ENCODE peak calls at places on chromosomes 2 and 18, in seven cellular contexts. D is choroid plexus epithelial cell, P is transverse colon, G is OCI-LY7, Q is fibroblast of mammary gland, K is lower leg skin, X is WERI-Rb-1. Z is an unnamed sample.

GRCh38 chr2:217851191-217852020 is 151.4 kb downstream of the TNS1 start:
- DNase-seq in D (peak; percentile 71), P (peak; percentile 37), G (no peak), Q (peak; percentile 76), K (peak; percentile 90), X (no peak), Z (peak; percentile 63)

GRCh38 chr2:121999273-121999672 is 243.8 kb downstream of the TSN start:
- DNase-seq in D (peak; percentile 73), P (peak; percentile 34), G (no peak), Q (no peak), K (no peak), X (no peak), Z (peak; percentile 70)

GRCh38 chr2:71791501-71792135 is 338.3 kb downstream of the DYSF start:
- DNase-seq in D (no peak), P (no peak), G (no peak), Q (no peak), K (peak; percentile 72), X (peak; percentile 5), Z (no peak)

GRCh38 chr18:13216732-13217465 is 1.7 kb upstream of the LDLRAD4 start:
- DNase-seq in D (peak; percentile 20), P (peak; percentile 53), G (no peak), Q (no peak), K (peak; percentile 88), X (peak; percentile 60), Z (no peak)

GRCh38 chr2:234081970-234082822 is 31.7 kb downstream of the SPP2 start:
- DNase-seq in D (no peak), P (peak; percentile 55), G (no peak), Q (no peak), K (no peak), X (no peak), Z (no peak)

GRCh38 chr2:73260338-73260984 is 23.8 kb downstream of the FBXO41 start:
- DNase-seq in D (peak; percentile 69), P (peak; percentile 22), G (peak; percentile 48), Q (peak; percentile 49), K (peak; percentile 81), X (peak; percentile 90), Z (peak; percentile 49)

GRCh38 chr2:131413148-131413747 is 49.3 kb upstream of the RAB6D start:
- DNase-seq in D (peak; percentile 82), P (no peak), G (peak; percentile 74), Q (peak; percentile 72), K (no peak), X (no peak), Z (peak; percentile 67)

GRCh38 chr18:57797209-57797651 is 5.9 kb downstream of the ATP8B1 start:
- DNase-seq in D (no peak), P (peak; percentile 84), G (no peak), Q (no peak), K (peak; percentile 56), X (no peak), Z (no peak)

GRCh38 chr2:26849056-26850001 is 1.4 kb downstream of the DPYSL5 start:
- DNase-seq in D (no peak), P (no peak), G (no peak), Q (no peak), K (no peak), X (peak; percentile 82), Z (no peak)

GRCh38 chr2:219124379-219125110 is 36.1 kb downstream of the NHEJ1 start:
- DNase-seq in D (peak; percentile 49), P (peak; percentile 77), G (no peak), Q (peak; percentile 84), K (no peak), X (no peak), Z (peak; percentile 54)

GRCh38 chr2:191552036-191552435 is 125.9 kb upstream of the NABP1 start:
- DNase-seq in D (no peak), P (no peak), G (no peak), Q (no peak), K (no peak), X (no peak), Z (peak; percentile 39)

GRCh38 chr18:58851874-58852273 is 12.8 kb upstream of the ZNF532 start:
- DNase-seq in D (no peak), P (no peak), G (no peak), Q (no peak), K (no peak), X (no peak), Z (peak; percentile 52)

GRCh38 chr2:241795021-241795999 is 13.7 kb upstream of the NEU4 start:
- DNase-seq in D (no peak), P (peak; percentile 85), G (no peak), Q (no peak), K (no peak), X (peak; percentile 4), Z (no peak)

GRCh38 chr2:2159336-2159735 is 171.7 kb downstream of the MYT1L start:
- DNase-seq in D (no peak), P (no peak), G (no peak), Q (no peak), K (peak; percentile 75), X (no peak), Z (no peak)

GRCh38 chr2:208252766-208253492 is 1.9 kb downstream of the IDH1 start:
- DNase-seq in D (no peak), P (no peak), G (no peak), Q (no peak), K (no peak), X (no peak), Z (peak; percentile 31)

GRCh38 chr2:190180313-190181065 is 118.0 kb upstream of the MSTN start:
- DNase-seq in D (no peak), P (peak; percentile 82), G (peak; percentile 22), Q (peak; percentile 29), K (peak; percentile 91), X (peak; percentile 86), Z (no peak)

GRCh38 chr2:10557506-10558265 is 109.6 kb upstream of the ODC1 start:
- DNase-seq in D (no peak), P (no peak), G (no peak), Q (no peak), K (peak; percentile 67), X (no peak), Z (no peak)

GRCh38 chr2:88329815-88330603 is 122.5 kb downstream of the FOXI3 start:
- DNase-seq in D (peak; percentile 26), P (no peak), G (no peak), Q (peak; percentile 2), K (peak; percentile 21), X (no peak), Z (peak; percentile 16)

GRCh38 chr2:16615687-16616615 is 49.7 kb downstream of the CYRIA start:
- DNase-seq in D (no peak), P (no peak), G (no peak), Q (no peak), K (peak; percentile 65), X (no peak), Z (no peak)

GRCh38 chr2:224147174-224147573 is 108.1 kb upstream of the SERPINE2 start:
- DNase-seq in D (peak; percentile 31), P (peak; percentile 74), G (no peak), Q (no peak), K (no peak), X (no peak), Z (peak; percentile 63)

DNA sequence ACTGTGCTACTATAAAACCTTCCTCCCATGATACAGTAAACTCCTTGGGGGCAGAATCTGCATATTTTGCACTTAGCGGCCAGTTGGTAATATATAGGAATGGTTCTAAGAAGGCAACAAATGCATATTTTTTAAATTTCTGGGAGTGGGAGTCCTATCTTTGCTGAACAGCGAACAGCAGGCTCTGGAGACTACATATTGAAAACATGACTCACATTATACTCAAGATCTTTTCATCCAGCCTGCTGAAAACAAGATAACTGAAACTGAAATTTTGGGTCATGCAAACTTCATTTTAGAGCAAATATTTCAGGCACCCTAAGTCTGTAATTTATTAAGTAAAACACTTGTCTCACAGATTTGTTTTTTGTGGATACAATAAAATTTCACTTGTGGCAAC is 122.2 kb downstream of the SATB2 start:
- DNase-seq in D (no peak), P (no peak), G (no peak), Q (no peak), K (no peak), X (no peak), Z (no peak)
- TF ChIP-seq CTCF in D (no peak), P (no peak), G (no peak), Q (no peak), K (no peak), X (no peak), Z (no peak)

GRCh38 chr2:102106133-102106556 is 36.4 kb upstream of the IL1R1 start:
- DNase-seq in D (peak; percentile 90), P (no peak), G (no peak), Q (peak; percentile 94), K (no peak), X (no peak), Z (peak; percentile 64)

GRCh38 chr2:102103284-102103683 is 39.3 kb upstream of the IL1R1 start:
- DNase-seq in D (no peak), P (no peak), G (no peak), Q (no peak), K (no peak), X (no peak), Z (no peak)

GRCh38 chr2:102101097-102101843 is 41.3 kb upstream of the IL1R1 start:
- DNase-seq in D (no peak), P (no peak), G (no peak), Q (no peak), K (no peak), X (no peak), Z (peak; percentile 81)

GRCh38 chr2:102101844-102102635 is 40.5 kb upstream of the IL1R1 start:
- DNase-seq in D (no peak), P (no peak), G (no peak), Q (no peak), K (no peak), X (no peak), Z (no peak)

DNA sequence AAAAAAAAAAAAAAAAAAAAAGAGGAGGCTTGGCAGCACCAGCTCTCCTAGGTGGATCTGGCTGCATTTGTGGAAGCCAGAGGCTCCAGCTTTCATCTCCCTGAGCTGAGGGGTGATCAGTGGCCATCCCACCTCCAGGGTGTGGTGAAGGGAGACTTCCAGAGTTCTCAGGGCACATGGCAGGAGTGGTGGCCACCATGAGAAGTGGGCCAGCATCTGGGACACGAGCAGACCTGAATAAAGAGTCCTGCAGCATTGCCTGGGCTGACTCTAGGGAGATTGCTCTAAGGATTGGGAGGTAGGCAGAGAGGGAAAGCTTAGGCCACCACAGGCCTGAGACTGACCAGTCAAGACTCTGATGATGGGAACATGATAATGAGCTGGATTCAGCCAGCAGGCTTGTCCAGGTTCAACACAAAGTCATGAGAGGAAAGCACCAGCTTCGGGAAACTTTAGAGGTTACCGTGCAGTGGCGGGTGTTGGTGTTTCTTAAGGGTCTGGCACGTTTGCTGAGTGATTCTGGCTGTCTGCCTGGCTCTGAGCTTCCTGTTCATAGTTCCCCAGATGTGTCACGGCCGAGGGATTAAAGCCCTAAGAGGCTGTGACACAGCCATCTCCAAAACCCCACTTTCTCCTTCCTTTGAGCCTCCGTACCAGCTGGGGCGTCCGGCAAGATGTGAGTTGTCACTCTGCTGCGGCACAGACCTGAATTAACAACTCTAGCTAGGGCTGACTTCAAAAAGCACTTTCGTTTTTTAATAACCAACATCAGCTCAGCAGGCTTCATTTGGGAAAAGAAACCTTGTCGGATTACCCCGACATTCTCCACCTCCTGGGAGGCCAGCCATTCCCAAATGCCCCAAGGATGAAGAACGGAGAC is 38.3 kb upstream of the IL1R1 start:
- DNase-seq in D (peak; percentile 89), P (peak; percentile 70), G (no peak), Q (peak; percentile 97), K (peak; percentile 93), X (no peak), Z (peak; percentile 94)
- H3K4me3 ChIP-seq in D (peak overlapping the region; percentile 47), P (no peak overlapping the region), G (no peak overlapping the region), Q (peak overlapping the region; percentile 57), K (peak overlapping the region; percentile 5), X (no peak overlapping the region), Z (peak overlapping the region; percentile 63)

GRCh38 chr2:222315443-222316121 is 16.8 kb upstream of the PAX3 start:
- DNase-seq in D (no peak), P (no peak), G (peak; percentile 1), Q (no peak), K (no peak), X (no peak), Z (no peak)
- TF ChIP-seq CTCF in D (no peak), P (no peak), G (peak; percentile 73), Q (peak; percentile 9), K (no peak), X (peak; percentile 11), Z (no peak)

GRCh38 chr2:6968319-6969100 is 51.3 kb downstream of the RNF144A start:
- DNase-seq in D (peak; percentile 82), P (no peak), G (no peak), Q (peak; percentile 55), K (no peak), X (peak; percentile 50), Z (no peak)
- H3K4me3 ChIP-seq in D (no peak overlapping the region), P (no peak overlapping the region), G (no peak overlapping the region), Q (no peak overlapping the region), K (no peak overlapping the region), X (no peak overlapping the region), Z (no peak overlapping the region)

Z was measured in fibroblast of villous mesenchyme.